ENCODE peak calls at places on chromosome 12, in eight cellular contexts. K is GM10248, I is HS-5, G is iPS-NIHi11, O is glutamatergic neuron, W is WTC11, P is HEK293T, L is body of pancreas. A is an unnamed sample.

GRCh38 chr12:51395283-51396230 is 4.4 kb upstream of the GALNT6 start:
- DNase-seq in K (peak), I (no peak), G (peak), O (no peak), W (no peak), P (no peak), L (no peak), A (no peak)

GRCh38 chr12:51531982-51532497 is 59.0 kb upstream of the SCN8A start:
- DNase-seq in K (peak), I (peak), G (peak), O (peak), W (peak), P (peak), L (peak), A (peak)

GRCh38 chr12:65776994-65777393 is 47.3 kb upstream of the HMGA2 start:
- DNase-seq in K (no peak), I (no peak), G (no peak), O (no peak), W (no peak), P (no peak), L (no peak), A (no peak)

GRCh38 chr12:131101703-131102492 is 148.2 kb downstream of the ADGRD1 start:
- DNase-seq in K (peak), I (no peak), G (no peak), O (no peak), W (peak), P (no peak), L (no peak), A (no peak)

GRCh38 chr12:59075968-59076367 is 155.7 kb upstream of the LRIG3 start:
- DNase-seq in K (no peak), I (no peak), G (no peak), O (no peak), W (no peak), P (no peak), L (no peak), A (no peak)

GRCh38 chr12:124747426-124748161 is 116.1 kb downstream of the SCARB1 start:
- DNase-seq in K (no peak), I (peak), G (no peak), O (no peak), W (no peak), P (no peak), L (peak), A (no peak)

GRCh38 chr12:234891-235415 is 21.0 kb upstream of the SLC6A12 start:
- DNase-seq in K (no peak), I (no peak), G (no peak), O (no peak), W (no peak), P (no peak), L (no peak), A (no peak)

GRCh38 chr12:14393736-14394135 is 28.3 kb downstream of the ATF7IP start:
- DNase-seq in K (no peak), I (no peak), G (no peak), O (no peak), W (no peak), P (no peak), L (no peak), A (no peak)

GRCh38 chr12:2868986-2869385 is 8.0 kb downstream of the FOXM1 start:
- DNase-seq in K (no peak), I (no peak), G (no peak), O (no peak), W (no peak), P (no peak), L (no peak), A (no peak)

GRCh38 chr12:1595026-1595561 is 713 bp upstream of the FBXL14 start:
- DNase-seq in K (no peak), I (no peak), G (no peak), O (no peak), W (no peak), P (no peak), L (peak), A (no peak)

GRCh38 chr12:90043264-90043663 is 334.6 kb upstream of the ATP2B1 start:
- DNase-seq in K (no peak), I (peak), G (no peak), O (no peak), W (no peak), P (no peak), L (no peak), A (no peak)

GRCh38 chr12:16520328-16520727 is 85.6 kb downstream of the LMO3 start:
- DNase-seq in K (no peak), I (no peak), G (no peak), O (no peak), W (no peak), P (no peak), L (no peak), A (no peak)

GRCh38 chr12:64323476-64324225 is 66.9 kb downstream of the C12orf56 start:
- DNase-seq in K (no peak), I (no peak), G (no peak), O (no peak), W (no peak), P (no peak), L (no peak), A (no peak)

GRCh38 chr12:53751336-53752191 is at the start of gene CISTR:
- DNase-seq in K (peak), I (no peak), G (peak), O (peak), W (peak), P (no peak), L (no peak), A (no peak)

GRCh38 chr12:119082496-119082895 is 96.2 kb upstream of the HSPB8 start:
- DNase-seq in K (no peak), I (no peak), G (no peak), O (no peak), W (no peak), P (no peak), L (no peak), A (no peak)

GRCh38 chr12:55002355-55002754 is 17.4 kb upstream of the NEUROD4 start:
- DNase-seq in K (no peak), I (no peak), G (no peak), O (no peak), W (no peak), P (no peak), L (no peak), A (no peak)

GRCh38 chr12:37543966-37544668 is 772.5 kb upstream of the ALG10B start:
- DNase-seq in K (no peak), I (no peak), G (no peak), O (no peak), W (no peak), P (no peak), L (no peak), A (no peak)

GRCh38 chr12:14883663-14884062 is 2.0 kb downstream of the MGP start:
- DNase-seq in K (no peak), I (no peak), G (no peak), O (no peak), W (no peak), P (no peak), L (no peak), A (no peak)

GRCh38 chr12:542290-543113 is 82.8 kb downstream of the B4GALNT3 start:
- DNase-seq in K (no peak), I (no peak), G (peak), O (peak), W (no peak), P (no peak), L (no peak), A (peak)

GRCh38 chr12:67854351-67854750 is 134.9 kb upstream of the IFNG-AS1 start:
- DNase-seq in K (no peak), I (no peak), G (no peak), O (no peak), W (no peak), P (no peak), L (no peak), A (no peak)

GRCh38 chr12:88472775-88473174 is 107.5 kb downstream of the KITLG start:
- DNase-seq in K (no peak), I (peak), G (no peak), O (no peak), W (no peak), P (no peak), L (no peak), A (no peak)

GRCh38 chr12:19771858-19772257 is 332.6 kb downstream of the AEBP2 start:
- DNase-seq in K (no peak), I (no peak), G (no peak), O (no peak), W (no peak), P (no peak), L (no peak), A (no peak)